ENCODE peak calls at places on chromosomes 7 and 10, in five cellular contexts. One of them, this sample, is unnamed.
A peak's percentile ranks its signal among the peaks of the same experiment; 100 is the strongest.

GRCh38 chr10:97048649-97049427 is 136.9 kb downstream of the SLIT1 start:
- DNase-seq in CD8-positive, alpha-beta memory T cell: no peak
- DNase-seq in Peyer's patch: no peak
- DNase-seq in small intestine: no peak
- DNase-seq in HepG2: no peak
- DNase-seq in this sample: no peak

GRCh38 chr7:48759431-48760080 is 164.8 kb upstream of the CDC14C start:
- DNase-seq in CD8-positive, alpha-beta memory T cell: no peak
- DNase-seq in Peyer's patch: no peak
- DNase-seq in small intestine: no peak
- DNase-seq in HepG2: no peak
- DNase-seq in this sample: no peak

GRCh38 chr7:46630031-46630430 is 709.0 kb upstream of the IGFBP3 start:
- DNase-seq in HepG2: no peak
- DNase-seq in Peyer's patch: no peak
- DNase-seq in CD8-positive, alpha-beta memory T cell: no peak
- DNase-seq in small intestine: no peak
- DNase-seq in this sample: no peak

GRCh38 chr7:98163704-98164478 is 47.3 kb upstream of the BHLHA15 start:
- DNase-seq in Peyer's patch: no peak
- DNase-seq in HepG2: no peak
- DNase-seq in small intestine: peak; percentile 75
- DNase-seq in CD8-positive, alpha-beta memory T cell: no peak
- DNase-seq in this sample: no peak

GRCh38 chr7:65846008-65846570 is 26.8 kb upstream of the VKORC1L1 start:
- DNase-seq in HepG2: no peak
- DNase-seq in CD8-positive, alpha-beta memory T cell: no peak
- DNase-seq in Peyer's patch: no peak
- DNase-seq in small intestine: peak; percentile 88
- DNase-seq in this sample: no peak

GRCh38 chr7:9978111-9979064 is 995.3 kb upstream of the PHF14 start:
- DNase-seq in CD8-positive, alpha-beta memory T cell: no peak
- DNase-seq in Peyer's patch: no peak
- DNase-seq in small intestine: no peak
- DNase-seq in HepG2: no peak
- DNase-seq in this sample: no peak

GRCh38 chr7:123555484-123555883 is 2.1 kb downstream of the NDUFA5 start:
- DNase-seq in CD8-positive, alpha-beta memory T cell: no peak
- DNase-seq in small intestine: no peak
- DNase-seq in Peyer's patch: no peak
- DNase-seq in HepG2: no peak
- DNase-seq in this sample: no peak

GRCh38 chr10:127872871-127873600 is 19.7 kb downstream of the CLRN3 start:
- DNase-seq in HepG2: peak; percentile 49
- DNase-seq in Peyer's patch: peak; percentile 9
- DNase-seq in small intestine: peak; percentile 94
- DNase-seq in CD8-positive, alpha-beta memory T cell: no peak
- DNase-seq in this sample: peak; percentile 50

GRCh38 chr10:17181751-17182150 is 19.7 kb downstream of the TRDMT1 start:
- DNase-seq in Peyer's patch: no peak
- DNase-seq in CD8-positive, alpha-beta memory T cell: no peak
- DNase-seq in small intestine: no peak
- DNase-seq in HepG2: no peak
- DNase-seq in this sample: no peak

GRCh38 chr7:42494722-42495121 is 257.7 kb upstream of the GLI3 start:
- DNase-seq in HepG2: no peak
- DNase-seq in CD8-positive, alpha-beta memory T cell: no peak
- DNase-seq in Peyer's patch: no peak
- DNase-seq in small intestine: no peak
- DNase-seq in this sample: no peak

GRCh38 chr7:130384841-130385599 is 4.7 kb downstream of the CPA1 start:
- DNase-seq in CD8-positive, alpha-beta memory T cell: no peak
- DNase-seq in HepG2: no peak
- DNase-seq in Peyer's patch: no peak
- DNase-seq in small intestine: no peak
- DNase-seq in this sample: no peak

GRCh38 chr10:24762966-24763623 is 39.4 kb upstream of the ARHGAP21 start:
- DNase-seq in Peyer's patch: no peak
- DNase-seq in HepG2: peak; percentile 64
- DNase-seq in CD8-positive, alpha-beta memory T cell: no peak
- DNase-seq in small intestine: no peak
- DNase-seq in this sample: no peak

GRCh38 chr10:63629363-63630084 is 108.3 kb downstream of the REEP3 start:
- DNase-seq in HepG2: peak; percentile 76
- DNase-seq in CD8-positive, alpha-beta memory T cell: peak; percentile 78
- DNase-seq in small intestine: peak; percentile 99
- DNase-seq in Peyer's patch: peak; percentile 90
- DNase-seq in this sample: peak; percentile 96

GRCh38 chr10:63633677-63634487 is 112.7 kb downstream of the REEP3 start:
- DNase-seq in small intestine: peak; percentile 37
- DNase-seq in Peyer's patch: no peak
- DNase-seq in HepG2: peak; percentile 42
- DNase-seq in CD8-positive, alpha-beta memory T cell: no peak
- DNase-seq in this sample: no peak

GRCh38 chr10:63630928-63631685 is 109.9 kb downstream of the REEP3 start:
- DNase-seq in Peyer's patch: no peak
- DNase-seq in CD8-positive, alpha-beta memory T cell: no peak
- DNase-seq in HepG2: no peak
- DNase-seq in small intestine: no peak
- DNase-seq in this sample: no peak

GRCh38 chr10:63630085-63630927 is 109.1 kb downstream of the REEP3 start:
- DNase-seq in Peyer's patch: peak; percentile 80
- DNase-seq in CD8-positive, alpha-beta memory T cell: peak; percentile 74
- DNase-seq in HepG2: peak; percentile 69
- DNase-seq in small intestine: peak; percentile 91
- DNase-seq in this sample: peak; percentile 94

DNA sequence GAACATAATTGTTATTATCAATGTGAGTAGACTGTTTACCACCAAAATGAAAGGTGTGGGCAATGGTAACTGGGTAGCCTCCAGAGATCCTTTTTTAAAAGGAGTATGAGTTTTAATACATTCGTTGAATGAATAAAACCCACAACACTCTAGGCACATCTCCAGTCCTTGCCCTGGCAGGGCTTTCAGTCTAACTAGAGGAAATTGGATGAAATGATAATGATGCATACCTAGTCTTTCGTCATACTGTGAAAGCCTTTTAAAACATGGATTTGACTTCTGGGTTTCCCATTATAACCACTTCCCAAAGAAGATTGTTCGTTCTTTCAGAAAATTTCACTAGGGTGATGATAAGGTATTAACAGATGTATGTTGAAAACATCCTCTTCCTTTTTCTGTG is 110.8 kb downstream of the REEP3 start:
- DNase-seq in HepG2: no peak
- DNase-seq in CD8-positive, alpha-beta memory T cell: no peak
- DNase-seq in Peyer's patch: no peak
- DNase-seq in small intestine: no peak
- DNase-seq in this sample: no peak
- H3K27ac ChIP-seq in HepG2: no peak overlapping the region
- H3K27ac ChIP-seq in CD8-positive, alpha-beta memory T cell: no peak overlapping the region
- H3K27ac ChIP-seq in Peyer's patch: no peak overlapping the region
- H3K27ac ChIP-seq in small intestine: no peak overlapping the region
- H3K27ac ChIP-seq in this sample: peak overlapping the region; percentile 93

GRCh38 chr10:42962902-42963231 is 114.0 kb upstream of the RET start:
- DNase-seq in small intestine: no peak
- DNase-seq in Peyer's patch: no peak
- DNase-seq in CD8-positive, alpha-beta memory T cell: no peak
- DNase-seq in HepG2: no peak
- DNase-seq in this sample: no peak
- H3K4me1 ChIP-seq in small intestine: no peaks in the 10 kb centered on the region
- H3K4me1 ChIP-seq in Peyer's patch: no peaks in the 10 kb centered on the region
- H3K4me1 ChIP-seq in CD8-positive, alpha-beta memory T cell: no peaks in the 10 kb centered on the region
- H3K4me1 ChIP-seq in HepG2: no peaks in the 10 kb centered on the region
- H3K4me1 ChIP-seq in this sample: no peaks in the 10 kb centered on the region

GRCh38 chr10:11448190-11448544 is 163.3 kb downstream of the USP6NL start:
- DNase-seq in HepG2: no peak
- DNase-seq in small intestine: no peak
- DNase-seq in CD8-positive, alpha-beta memory T cell: no peak
- DNase-seq in Peyer's patch: no peak
- DNase-seq in this sample: no peak

GRCh38 chr10:11449761-11450160 is 161.7 kb downstream of the USP6NL start:
- DNase-seq in Peyer's patch: no peak
- DNase-seq in small intestine: no peak
- DNase-seq in HepG2: no peak
- DNase-seq in CD8-positive, alpha-beta memory T cell: no peak
- DNase-seq in this sample: no peak

GRCh38 chr10:11447571-11447970 is 163.9 kb downstream of the USP6NL start:
- DNase-seq in small intestine: no peak
- DNase-seq in HepG2: no peak
- DNase-seq in CD8-positive, alpha-beta memory T cell: no peak
- DNase-seq in Peyer's patch: no peak
- DNase-seq in this sample: no peak

GRCh38 chr10:11450427-11450826 is 161.0 kb downstream of the USP6NL start:
- DNase-seq in CD8-positive, alpha-beta memory T cell: no peak
- DNase-seq in small intestine: no peak
- DNase-seq in HepG2: no peak
- DNase-seq in Peyer's patch: no peak
- DNase-seq in this sample: no peak

DNA sequence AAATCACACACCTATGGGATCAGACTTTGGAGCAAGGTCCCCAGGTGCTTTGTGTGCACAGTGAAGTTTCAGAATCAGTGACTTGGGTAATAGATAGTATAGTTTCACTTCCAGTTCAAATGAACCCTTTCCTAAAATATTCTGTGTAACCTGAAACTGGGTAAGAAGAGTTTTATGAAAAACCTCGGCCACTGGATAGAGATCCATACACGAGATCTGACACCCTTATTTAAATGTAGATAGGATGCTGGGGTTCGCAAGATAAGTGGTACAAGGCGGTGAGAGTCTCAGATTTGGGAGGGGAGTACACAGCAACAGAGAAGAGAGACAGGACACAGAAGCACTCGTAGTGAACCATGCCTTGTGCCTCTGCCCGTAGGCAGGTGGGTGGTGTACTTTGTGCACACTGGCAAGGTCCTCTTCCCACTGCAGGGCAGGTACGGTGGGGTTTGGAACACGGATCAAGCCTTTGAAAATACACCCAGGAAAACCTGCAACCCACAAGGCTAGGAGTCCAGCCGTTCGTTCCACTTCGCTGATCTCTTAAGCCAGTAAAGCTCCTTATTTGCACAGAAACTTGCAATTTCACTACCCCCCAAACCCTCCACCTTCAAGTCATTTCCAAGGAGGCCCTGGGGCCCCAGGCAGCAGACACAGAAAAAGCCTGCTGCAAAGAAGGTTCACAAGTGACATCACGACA is 162.8 kb downstream of the USP6NL start:
- DNase-seq in CD8-positive, alpha-beta memory T cell: no peak
- DNase-seq in Peyer's patch: no peak
- DNase-seq in HepG2: no peak
- DNase-seq in small intestine: no peak
- DNase-seq in this sample: no peak
- H3K27ac ChIP-seq in CD8-positive, alpha-beta memory T cell: no peak overlapping the region
- H3K27ac ChIP-seq in Peyer's patch: no peak overlapping the region
- H3K27ac ChIP-seq in HepG2: no peak overlapping the region
- H3K27ac ChIP-seq in small intestine: peak overlapping the region; percentile 46
- H3K27ac ChIP-seq in this sample: no peak overlapping the region

GRCh38 chr10:132397036-132397541 is at the start of gene PWWP2B:
- DNase-seq in CD8-positive, alpha-beta memory T cell: peak; percentile 69
- DNase-seq in HepG2: no peak
- DNase-seq in small intestine: peak; percentile 49
- DNase-seq in Peyer's patch: peak; percentile 64
- DNase-seq in this sample: peak; percentile 94

GRCh38 chr10:132395704-132396494 is 1.1 kb upstream of the PWWP2B start:
- DNase-seq in CD8-positive, alpha-beta memory T cell: no peak
- DNase-seq in small intestine: peak; percentile 63
- DNase-seq in Peyer's patch: peak; percentile 48
- DNase-seq in HepG2: peak; percentile 62
- DNase-seq in this sample: peak; percentile 95

GRCh38 chr10:132394936-132395703 is 1.9 kb upstream of the PWWP2B start:
- DNase-seq in Peyer's patch: no peak
- DNase-seq in small intestine: no peak
- DNase-seq in HepG2: no peak
- DNase-seq in CD8-positive, alpha-beta memory T cell: no peak
- DNase-seq in this sample: peak; percentile 82

GRCh38 chr10:132397671-132398565 is 918 bp downstream of the PWWP2B start:
- DNase-seq in CD8-positive, alpha-beta memory T cell: peak; percentile 37
- DNase-seq in Peyer's patch: peak; percentile 82
- DNase-seq in HepG2: no peak
- DNase-seq in small intestine: peak; percentile 69
- DNase-seq in this sample: peak; percentile 92

GRCh38 chr10:132396495-132397035 is 435 bp upstream of the PWWP2B start:
- DNase-seq in CD8-positive, alpha-beta memory T cell: peak; percentile 76
- DNase-seq in small intestine: peak; percentile 61
- DNase-seq in HepG2: peak; percentile 26
- DNase-seq in Peyer's patch: peak; percentile 72
- DNase-seq in this sample: peak; percentile 96
- H3K4me1 ChIP-seq in CD8-positive, alpha-beta memory T cell: peaks cover 17% of the 10 kb centered on the region
- H3K4me1 ChIP-seq in small intestine: peaks cover 5% of the 10 kb centered on the region
- H3K4me1 ChIP-seq in HepG2: peaks cover 37% of the 10 kb centered on the region
- H3K4me1 ChIP-seq in Peyer's patch: peaks cover 16% of the 10 kb centered on the region
- H3K4me1 ChIP-seq in this sample: peaks cover 78% of the 10 kb centered on the region

GRCh38 chr10:78656815-78657621 is 411.7 kb upstream of the ZMIZ1 start:
- DNase-seq in HepG2: peak; percentile 90
- DNase-seq in CD8-positive, alpha-beta memory T cell: no peak
- DNase-seq in small intestine: peak; percentile 60
- DNase-seq in Peyer's patch: no peak
- DNase-seq in this sample: no peak
- H3K27ac ChIP-seq in HepG2: peak overlapping the region; percentile 80
- H3K27ac ChIP-seq in CD8-positive, alpha-beta memory T cell: no peak overlapping the region
- H3K27ac ChIP-seq in small intestine: peak overlapping the region; percentile 14
- H3K27ac ChIP-seq in Peyer's patch: no peak overlapping the region
- H3K27ac ChIP-seq in this sample: peak overlapping the region; percentile 69

DNA sequence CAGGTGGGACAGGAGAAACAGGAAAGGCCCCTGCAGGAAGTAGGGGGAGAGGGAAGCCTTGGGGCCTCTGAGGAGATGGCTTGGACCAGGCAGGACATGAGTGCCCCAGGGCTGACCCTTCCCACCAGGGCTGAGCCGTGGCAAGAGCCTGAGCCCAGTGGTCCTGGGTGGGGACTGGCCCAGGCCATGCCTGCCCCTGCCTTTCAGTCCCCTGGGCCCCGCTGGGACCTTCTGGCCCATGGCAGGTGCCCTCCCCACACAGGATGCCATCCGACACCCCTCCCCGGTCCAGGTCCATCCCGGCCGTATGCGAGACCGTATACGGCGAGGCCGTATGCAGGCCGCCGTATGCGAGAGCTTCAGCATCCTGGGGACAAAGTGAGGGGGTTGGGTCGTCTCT is 2.0 kb downstream of the GRIFIN start:
- DNase-seq in HepG2: no peak
- DNase-seq in CD8-positive, alpha-beta memory T cell: no peak
- DNase-seq in Peyer's patch: no peak
- DNase-seq in small intestine: no peak
- DNase-seq in this sample: no peak
- H3K4me1 ChIP-seq in HepG2: peaks cover 63% of the 10 kb centered on the region
- H3K4me1 ChIP-seq in CD8-positive, alpha-beta memory T cell: peaks cover 11% of the 10 kb centered on the region
- H3K4me1 ChIP-seq in Peyer's patch: peaks cover 16% of the 10 kb centered on the region
- H3K4me1 ChIP-seq in small intestine: peaks cover 2% of the 10 kb centered on the region
- H3K4me1 ChIP-seq in this sample: peaks cover 25% of the 10 kb centered on the region

DNA sequence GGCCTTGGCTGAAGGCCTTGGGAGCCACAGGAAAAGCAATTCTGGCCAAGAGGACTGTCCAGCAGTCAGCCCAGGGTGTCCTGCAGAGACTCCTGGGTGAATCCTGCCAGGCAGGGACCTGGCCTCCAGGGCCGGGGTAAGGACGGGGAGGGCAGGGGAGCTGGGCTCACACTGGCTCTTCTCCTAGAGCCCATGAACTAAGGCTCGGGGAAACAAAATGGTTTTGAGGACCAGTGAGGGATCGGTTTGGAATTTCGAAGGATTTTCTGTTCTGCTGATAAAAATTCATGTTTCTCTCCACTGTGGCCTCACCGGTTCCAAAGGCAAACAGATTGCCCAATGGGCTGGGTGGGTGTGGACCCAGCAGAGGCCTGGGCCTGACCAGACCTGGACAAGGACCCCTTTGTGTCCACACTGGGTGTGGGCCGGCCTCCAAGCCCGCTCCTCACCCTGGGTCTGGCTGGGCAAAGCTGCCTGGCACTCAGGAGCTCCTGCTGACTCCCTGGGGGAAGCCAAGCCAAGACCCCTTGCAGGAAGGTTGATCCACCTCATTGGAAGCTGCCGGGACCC is 27.3 kb downstream of the FAM20C start:
- DNase-seq in CD8-positive, alpha-beta memory T cell: no peak
- DNase-seq in HepG2: peak; percentile 90
- DNase-seq in small intestine: no peak
- DNase-seq in Peyer's patch: no peak
- DNase-seq in this sample: no peak
- H3K27ac ChIP-seq in CD8-positive, alpha-beta memory T cell: no peak overlapping the region
- H3K27ac ChIP-seq in HepG2: peak overlapping the region; percentile 85
- H3K27ac ChIP-seq in small intestine: no peak overlapping the region
- H3K27ac ChIP-seq in Peyer's patch: no peak overlapping the region
- H3K27ac ChIP-seq in this sample: no peak overlapping the region